ENCODE peak calls at places on chromosomes 5 and 9, in six cellular contexts. One of them, this sample, is unnamed.

GRCh38 chr5:67659288-67659687 is 462.7 kb upstream of the CD180 start:
- DNase-seq in neuronal stem cell: no peak
- DNase-seq in kidney epithelial cell: no peak
- DNase-seq in left ventricle myocardium inferior: no peak
- DNase-seq in bronchial epithelial cell: peak; percentile 41
- DNase-seq in BJ: no peak
- DNase-seq in this sample: no peak

GRCh38 chr9:6715755-6716643 is 41.8 kb upstream of the KDM4C start:
- DNase-seq in left ventricle myocardium inferior: peak; percentile 70
- DNase-seq in BJ: no peak
- DNase-seq in kidney epithelial cell: no peak
- DNase-seq in neuronal stem cell: no peak
- DNase-seq in bronchial epithelial cell: peak; percentile 18
- DNase-seq in this sample: peak; percentile 82

GRCh38 chr5:43155394-43156096 is 34.8 kb downstream of the ZNF131 start:
- DNase-seq in kidney epithelial cell: no peak
- DNase-seq in BJ: no peak
- DNase-seq in left ventricle myocardium inferior: no peak
- DNase-seq in neuronal stem cell: no peak
- DNase-seq in bronchial epithelial cell: no peak
- DNase-seq in this sample: no peak

GRCh38 chr5:38250752-38251448 is 7.5 kb upstream of the EGFLAM start:
- DNase-seq in neuronal stem cell: no peak
- DNase-seq in kidney epithelial cell: no peak
- DNase-seq in bronchial epithelial cell: no peak
- DNase-seq in left ventricle myocardium inferior: no peak
- DNase-seq in BJ: no peak
- DNase-seq in this sample: no peak

GRCh38 chr9:114275246-114275994 is 47.5 kb upstream of the ORM1 start:
- DNase-seq in neuronal stem cell: no peak
- DNase-seq in kidney epithelial cell: no peak
- DNase-seq in bronchial epithelial cell: peak; percentile 52
- DNase-seq in BJ: no peak
- DNase-seq in left ventricle myocardium inferior: peak; percentile 11
- DNase-seq in this sample: no peak

GRCh38 chr9:75210215-75210614 is 121.9 kb downstream of the OSTF1 start:
- DNase-seq in neuronal stem cell: no peak
- DNase-seq in BJ: no peak
- DNase-seq in kidney epithelial cell: no peak
- DNase-seq in left ventricle myocardium inferior: no peak
- DNase-seq in bronchial epithelial cell: no peak
- DNase-seq in this sample: no peak

GRCh38 chr5:120252839-120253238 is 211.3 kb upstream of the PRR16 start:
- DNase-seq in BJ: no peak
- DNase-seq in bronchial epithelial cell: peak; percentile 45
- DNase-seq in left ventricle myocardium inferior: no peak
- DNase-seq in kidney epithelial cell: no peak
- DNase-seq in neuronal stem cell: no peak
- DNase-seq in this sample: no peak

GRCh38 chr9:124357591-124358361 is 57.5 kb downstream of the PSMB7 start:
- DNase-seq in neuronal stem cell: no peak
- DNase-seq in kidney epithelial cell: no peak
- DNase-seq in left ventricle myocardium inferior: no peak
- DNase-seq in bronchial epithelial cell: no peak
- DNase-seq in BJ: no peak
- DNase-seq in this sample: no peak

GRCh38 chr9:79220246-79220645 is 351.5 kb upstream of the TLE4 start:
- DNase-seq in kidney epithelial cell: no peak
- DNase-seq in bronchial epithelial cell: no peak
- DNase-seq in left ventricle myocardium inferior: no peak
- DNase-seq in BJ: no peak
- DNase-seq in neuronal stem cell: no peak
- DNase-seq in this sample: no peak

GRCh38 chr5:64532657-64533056 is 26.8 kb downstream of the RGS7BP start:
- DNase-seq in BJ: no peak
- DNase-seq in left ventricle myocardium inferior: no peak
- DNase-seq in neuronal stem cell: no peak
- DNase-seq in kidney epithelial cell: no peak
- DNase-seq in bronchial epithelial cell: no peak
- DNase-seq in this sample: no peak

GRCh38 chr9:109315889-109316640 is 4.8 kb downstream of the EPB41L4B start:
- DNase-seq in kidney epithelial cell: no peak
- DNase-seq in neuronal stem cell: no peak
- DNase-seq in BJ: no peak
- DNase-seq in bronchial epithelial cell: peak; percentile 98
- DNase-seq in left ventricle myocardium inferior: peak; percentile 75
- DNase-seq in this sample: peak; percentile 89

GRCh38 chr5:136926073-136926472 is 560.7 kb upstream of the TRPC7 start:
- DNase-seq in neuronal stem cell: no peak
- DNase-seq in kidney epithelial cell: no peak
- DNase-seq in bronchial epithelial cell: peak; percentile 44
- DNase-seq in BJ: no peak
- DNase-seq in left ventricle myocardium inferior: no peak
- DNase-seq in this sample: no peak

GRCh38 chr9:33048054-33048465 is 23.0 kb downstream of the DNAJA1 start:
- DNase-seq in left ventricle myocardium inferior: no peak
- DNase-seq in neuronal stem cell: no peak
- DNase-seq in kidney epithelial cell: no peak
- DNase-seq in bronchial epithelial cell: no peak
- DNase-seq in BJ: no peak
- DNase-seq in this sample: no peak

GRCh38 chr9:33049680-33050361 is 24.7 kb downstream of the DNAJA1 start:
- DNase-seq in kidney epithelial cell: no peak
- DNase-seq in bronchial epithelial cell: no peak
- DNase-seq in left ventricle myocardium inferior: no peak
- DNase-seq in BJ: no peak
- DNase-seq in neuronal stem cell: no peak
- DNase-seq in this sample: no peak

DNA sequence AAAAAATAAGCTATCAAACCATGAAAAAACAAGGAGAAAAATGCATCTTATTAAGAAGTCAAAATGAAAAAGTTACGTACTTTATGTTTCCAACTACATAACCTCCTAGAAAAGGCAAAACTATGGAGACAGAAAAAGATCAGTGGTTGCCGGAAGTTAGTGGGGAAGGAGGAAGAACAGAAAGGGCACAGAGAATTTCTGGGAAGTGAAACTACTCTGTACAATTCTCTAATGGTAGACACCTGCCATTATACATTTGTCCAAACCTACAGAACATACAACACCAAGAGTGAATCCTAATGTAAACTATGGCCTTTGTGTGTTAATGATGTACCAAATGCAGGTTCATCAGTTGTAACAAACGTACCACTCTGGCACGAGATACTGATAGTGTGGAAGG is 25.3 kb downstream of the SMU1 start:
- DNase-seq in kidney epithelial cell: no peak
- DNase-seq in neuronal stem cell: no peak
- DNase-seq in left ventricle myocardium inferior: no peak
- DNase-seq in bronchial epithelial cell: no peak
- DNase-seq in BJ: no peak
- DNase-seq in this sample: no peak
- H3K36me3 ChIP-seq in kidney epithelial cell: peaks cover 1% of the 10 kb centered on the region
- H3K36me3 ChIP-seq in neuronal stem cell: peaks cover 22% of the 10 kb centered on the region
- H3K36me3 ChIP-seq in left ventricle myocardium inferior: peaks cover 97% of the 10 kb centered on the region
- H3K36me3 ChIP-seq in bronchial epithelial cell: peaks cover 14% of the 10 kb centered on the region
- H3K36me3 ChIP-seq in BJ: peaks cover 11% of the 10 kb centered on the region
- H3K36me3 ChIP-seq in this sample: peaks cover 8% of the 10 kb centered on the region

DNA sequence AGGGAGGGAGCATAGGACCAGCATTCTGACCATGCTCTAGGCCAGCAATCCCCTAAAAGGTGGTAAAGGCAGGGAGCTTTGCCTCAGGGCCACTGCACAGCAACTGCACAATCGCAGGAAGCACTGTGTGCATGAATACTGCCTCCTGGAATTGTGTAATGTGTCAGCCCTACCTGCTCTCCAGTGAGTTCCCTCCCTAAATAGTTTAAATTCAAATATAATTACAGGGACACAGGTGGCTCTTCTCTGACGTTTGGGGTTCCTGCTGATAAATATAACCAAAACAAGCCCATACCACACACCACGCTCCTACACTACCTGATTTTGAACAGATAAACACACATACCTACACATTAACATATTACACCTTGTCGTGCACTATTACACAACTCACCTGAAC is 9.0 kb downstream of the BAG1 start:
- DNase-seq in left ventricle myocardium inferior: no peak
- DNase-seq in neuronal stem cell: no peak
- DNase-seq in BJ: no peak
- DNase-seq in bronchial epithelial cell: no peak
- DNase-seq in kidney epithelial cell: no peak
- DNase-seq in this sample: no peak
- H3K36me3 ChIP-seq in left ventricle myocardium inferior: peaks cover 96% of the 10 kb centered on the region
- H3K36me3 ChIP-seq in neuronal stem cell: peaks cover 43% of the 10 kb centered on the region
- H3K36me3 ChIP-seq in BJ: peaks cover 27% of the 10 kb centered on the region
- H3K36me3 ChIP-seq in bronchial epithelial cell: peaks cover 48% of the 10 kb centered on the region
- H3K36me3 ChIP-seq in kidney epithelial cell: peaks cover 7% of the 10 kb centered on the region
- H3K36me3 ChIP-seq in this sample: peaks cover 19% of the 10 kb centered on the region

GRCh38 chr5:138541511-138541910 is 1.5 kb downstream of the ETF1 start:
- DNase-seq in bronchial epithelial cell: no peak
- DNase-seq in neuronal stem cell: no peak
- DNase-seq in left ventricle myocardium inferior: no peak
- DNase-seq in BJ: no peak
- DNase-seq in kidney epithelial cell: no peak
- DNase-seq in this sample: no peak

GRCh38 chr5:138539791-138540190 is 3.2 kb downstream of the ETF1 start:
- DNase-seq in left ventricle myocardium inferior: no peak
- DNase-seq in BJ: no peak
- DNase-seq in bronchial epithelial cell: no peak
- DNase-seq in neuronal stem cell: no peak
- DNase-seq in kidney epithelial cell: no peak
- DNase-seq in this sample: no peak

GRCh38 chr5:138536665-138537315 is 6.2 kb downstream of the ETF1 start:
- DNase-seq in bronchial epithelial cell: no peak
- DNase-seq in neuronal stem cell: no peak
- DNase-seq in BJ: no peak
- DNase-seq in left ventricle myocardium inferior: no peak
- DNase-seq in kidney epithelial cell: no peak
- DNase-seq in this sample: no peak

GRCh38 chr5:138536215-138536614 is 6.8 kb downstream of the ETF1 start:
- DNase-seq in BJ: no peak
- DNase-seq in bronchial epithelial cell: no peak
- DNase-seq in neuronal stem cell: no peak
- DNase-seq in left ventricle myocardium inferior: no peak
- DNase-seq in kidney epithelial cell: no peak
- DNase-seq in this sample: no peak

GRCh38 chr5:138538943-138539627 is 4.0 kb downstream of the ETF1 start:
- DNase-seq in kidney epithelial cell: no peak
- DNase-seq in neuronal stem cell: no peak
- DNase-seq in BJ: no peak
- DNase-seq in bronchial epithelial cell: no peak
- DNase-seq in left ventricle myocardium inferior: no peak
- DNase-seq in this sample: no peak
- H3K36me3 ChIP-seq in kidney epithelial cell: no peaks in the 10 kb centered on the region
- H3K36me3 ChIP-seq in neuronal stem cell: peaks cover 6% of the 10 kb centered on the region
- H3K36me3 ChIP-seq in BJ: no peaks in the 10 kb centered on the region
- H3K36me3 ChIP-seq in bronchial epithelial cell: peaks cover 2% of the 10 kb centered on the region
- H3K36me3 ChIP-seq in left ventricle myocardium inferior: no peaks in the 10 kb centered on the region
- H3K36me3 ChIP-seq in this sample: no peaks in the 10 kb centered on the region

GRCh38 chr5:16912080-16912479 is 24.0 kb downstream of the MYO10 start:
- DNase-seq in neuronal stem cell: no peak
- DNase-seq in BJ: no peak
- DNase-seq in bronchial epithelial cell: no peak
- DNase-seq in left ventricle myocardium inferior: no peak
- DNase-seq in kidney epithelial cell: no peak
- DNase-seq in this sample: no peak

GRCh38 chr5:16914584-16914983 is 21.5 kb downstream of the MYO10 start:
- DNase-seq in neuronal stem cell: no peak
- DNase-seq in left ventricle myocardium inferior: no peak
- DNase-seq in bronchial epithelial cell: no peak
- DNase-seq in kidney epithelial cell: no peak
- DNase-seq in BJ: no peak
- DNase-seq in this sample: no peak

GRCh38 chr5:16916262-16916878 is 19.7 kb downstream of the MYO10 start:
- DNase-seq in BJ: peak; percentile 86
- DNase-seq in left ventricle myocardium inferior: no peak
- DNase-seq in neuronal stem cell: no peak
- DNase-seq in kidney epithelial cell: peak; percentile 87
- DNase-seq in bronchial epithelial cell: peak; percentile 98
- DNase-seq in this sample: no peak

GRCh38 chr5:16913840-16914435 is 22.1 kb downstream of the MYO10 start:
- DNase-seq in BJ: no peak
- DNase-seq in bronchial epithelial cell: no peak
- DNase-seq in left ventricle myocardium inferior: no peak
- DNase-seq in kidney epithelial cell: no peak
- DNase-seq in neuronal stem cell: no peak
- DNase-seq in this sample: peak; percentile 77

DNA sequence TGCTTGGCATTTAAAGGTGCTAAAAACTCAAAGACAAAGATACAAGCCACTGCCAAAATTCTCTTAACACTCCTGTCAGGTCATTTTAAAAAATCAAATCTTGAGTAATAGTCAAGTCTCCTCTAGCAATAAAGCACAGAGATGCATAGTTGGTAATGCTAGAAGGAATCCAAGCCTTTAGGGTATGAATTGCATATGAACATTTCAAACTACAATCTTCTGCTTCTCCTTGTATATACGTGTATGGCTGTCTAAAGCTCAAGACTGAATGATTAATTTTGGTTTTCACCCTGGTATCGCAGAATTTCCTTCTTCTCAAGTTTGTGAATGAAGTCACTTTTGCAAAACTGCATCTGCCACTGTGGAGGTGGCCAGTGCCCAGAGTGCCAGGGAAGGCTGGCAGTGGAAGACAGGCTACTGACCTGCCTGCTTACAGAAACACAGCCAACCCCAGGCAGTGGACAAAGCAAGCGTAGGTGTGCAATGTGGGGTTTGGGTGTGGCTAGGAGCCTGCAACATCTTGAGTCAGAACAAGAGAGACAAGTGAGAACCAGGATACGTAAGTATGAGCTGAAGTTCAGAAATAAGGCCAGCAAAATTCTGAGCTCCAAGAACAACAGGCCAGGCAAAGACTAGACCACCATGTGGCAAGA is 22.8 kb downstream of the MYO10 start:
- DNase-seq in neuronal stem cell: no peak
- DNase-seq in kidney epithelial cell: no peak
- DNase-seq in bronchial epithelial cell: peak; percentile 92
- DNase-seq in BJ: no peak
- DNase-seq in left ventricle myocardium inferior: no peak
- DNase-seq in this sample: peak; percentile 75
- H3K36me3 ChIP-seq in neuronal stem cell: peaks cover 1% of the 10 kb centered on the region
- H3K36me3 ChIP-seq in kidney epithelial cell: no peaks in the 10 kb centered on the region
- H3K36me3 ChIP-seq in bronchial epithelial cell: no peaks in the 10 kb centered on the region
- H3K36me3 ChIP-seq in BJ: peaks cover 1% of the 10 kb centered on the region
- H3K36me3 ChIP-seq in left ventricle myocardium inferior: no peaks in the 10 kb centered on the region
- H3K36me3 ChIP-seq in this sample: no peaks in the 10 kb centered on the region

DNA sequence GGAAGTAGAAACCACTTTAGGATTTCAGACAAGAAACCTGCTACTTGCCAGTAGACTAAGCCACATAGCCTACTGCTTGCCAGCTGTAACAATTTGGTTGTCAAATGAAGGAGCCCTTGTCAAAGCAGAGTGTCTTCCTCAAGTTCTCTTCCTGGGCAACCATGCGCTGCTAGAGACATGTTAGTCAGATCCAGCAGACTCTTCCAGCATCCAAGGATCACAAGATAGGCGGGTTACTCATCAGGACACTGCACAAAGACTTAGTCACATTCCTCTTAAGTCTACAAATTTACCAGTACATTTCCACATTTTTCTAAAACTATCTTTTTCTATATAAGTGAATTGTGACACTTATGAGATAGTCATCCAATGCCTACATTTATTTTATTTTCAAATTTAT is 24.3 kb downstream of the SKIC3 start:
- DNase-seq in kidney epithelial cell: peak; percentile 79
- DNase-seq in neuronal stem cell: no peak
- DNase-seq in left ventricle myocardium inferior: no peak
- DNase-seq in bronchial epithelial cell: peak; percentile 71
- DNase-seq in BJ: peak; percentile 42
- DNase-seq in this sample: no peak
- H3K36me3 ChIP-seq in kidney epithelial cell: no peaks in the 10 kb centered on the region
- H3K36me3 ChIP-seq in neuronal stem cell: peaks cover 2% of the 10 kb centered on the region
- H3K36me3 ChIP-seq in left ventricle myocardium inferior: peaks cover 77% of the 10 kb centered on the region
- H3K36me3 ChIP-seq in bronchial epithelial cell: peaks cover 7% of the 10 kb centered on the region
- H3K36me3 ChIP-seq in BJ: peaks cover 1% of the 10 kb centered on the region
- H3K36me3 ChIP-seq in this sample: no peaks in the 10 kb centered on the region

GRCh38 chr9:121182976-121183375 is 18.7 kb downstream of the RAB14 start:
- DNase-seq in left ventricle myocardium inferior: no peak
- DNase-seq in kidney epithelial cell: no peak
- DNase-seq in BJ: no peak
- DNase-seq in bronchial epithelial cell: no peak
- DNase-seq in neuronal stem cell: no peak
- DNase-seq in this sample: no peak
- H3K36me3 ChIP-seq in left ventricle myocardium inferior: peaks cover 56% of the 10 kb centered on the region
- H3K36me3 ChIP-seq in kidney epithelial cell: no peaks in the 10 kb centered on the region
- H3K36me3 ChIP-seq in BJ: peaks cover 3% of the 10 kb centered on the region
- H3K36me3 ChIP-seq in bronchial epithelial cell: peaks cover 9% of the 10 kb centered on the region
- H3K36me3 ChIP-seq in neuronal stem cell: peaks cover 3% of the 10 kb centered on the region
- H3K36me3 ChIP-seq in this sample: no peaks in the 10 kb centered on the region

This sample was measured in colonic mucosa.